ENCODE peak calls at places on chromosomes 1 and 21, in nine cellular contexts. V, W, K, N, B, S, Y, U and G are unnamed samples.

GRCh38 chr1:183966487-183966886 is 71.0 kb downstream of the COLGALT2 start:
- DNase-seq in V (no peak), W (no peak), K (no peak), N (no peak), B (no peak), S (no peak), Y (no peak), U (no peak), G (no peak)

GRCh38 chr1:148162363-148162762 is 10.3 kb upstream of the NBPF11 start:
- DNase-seq in V (no peak), W (no peak), K (no peak), N (no peak), B (no peak), S (no peak), Y (no peak), U (no peak), G (no peak)

GRCh38 chr1:192488058-192488457 is 87.5 kb upstream of the RGS1 start:
- DNase-seq in V (no peak), W (no peak), K (no peak), N (no peak), B (no peak), S (no peak), Y (no peak), U (no peak), G (no peak)

GRCh38 chr1:116334015-116334547 is 39.0 kb upstream of the ATP1A1 start:
- DNase-seq in V (no peak), W (no peak), K (no peak), N (no peak), B (no peak), S (no peak), Y (no peak), U (no peak), G (no peak)

GRCh38 chr1:7300893-7301292 is 470.2 kb upstream of the VAMP3 start:
- DNase-seq in V (no peak), W (no peak), K (no peak), N (no peak), B (no peak), S (no peak), Y (peak), U (no peak), G (no peak)

GRCh38 chr1:37954316-37954971 is 7.6 kb upstream of the INPP5B start:
- DNase-seq in V (peak), W (no peak), K (no peak), N (no peak), B (no peak), S (no peak), Y (no peak), U (no peak), G (no peak)

GRCh38 chr1:119622694-119623515 is 25.2 kb downstream of the ZNF697 start:
- DNase-seq in V (no peak), W (no peak), K (no peak), N (no peak), B (no peak), S (no peak), Y (no peak), U (no peak), G (no peak)

GRCh38 chr21:23496729-23497128 is 2110.6 kb downstream of the MRPL39 start:
- DNase-seq in V (no peak), W (no peak), K (peak), N (no peak), B (no peak), S (no peak), Y (no peak), U (no peak), G (no peak)

GRCh38 chr1:41020109-41020576 is 1.4 kb downstream of the SLFNL1 start:
- DNase-seq in V (no peak), W (no peak), K (no peak), N (no peak), B (no peak), S (no peak), Y (no peak), U (no peak), G (no peak)

GRCh38 chr1:245074232-245074747 is 80.5 kb upstream of the KIF26B start:
- DNase-seq in V (no peak), W (no peak), K (no peak), N (no peak), B (no peak), S (no peak), Y (no peak), U (no peak), G (no peak)

DNA sequence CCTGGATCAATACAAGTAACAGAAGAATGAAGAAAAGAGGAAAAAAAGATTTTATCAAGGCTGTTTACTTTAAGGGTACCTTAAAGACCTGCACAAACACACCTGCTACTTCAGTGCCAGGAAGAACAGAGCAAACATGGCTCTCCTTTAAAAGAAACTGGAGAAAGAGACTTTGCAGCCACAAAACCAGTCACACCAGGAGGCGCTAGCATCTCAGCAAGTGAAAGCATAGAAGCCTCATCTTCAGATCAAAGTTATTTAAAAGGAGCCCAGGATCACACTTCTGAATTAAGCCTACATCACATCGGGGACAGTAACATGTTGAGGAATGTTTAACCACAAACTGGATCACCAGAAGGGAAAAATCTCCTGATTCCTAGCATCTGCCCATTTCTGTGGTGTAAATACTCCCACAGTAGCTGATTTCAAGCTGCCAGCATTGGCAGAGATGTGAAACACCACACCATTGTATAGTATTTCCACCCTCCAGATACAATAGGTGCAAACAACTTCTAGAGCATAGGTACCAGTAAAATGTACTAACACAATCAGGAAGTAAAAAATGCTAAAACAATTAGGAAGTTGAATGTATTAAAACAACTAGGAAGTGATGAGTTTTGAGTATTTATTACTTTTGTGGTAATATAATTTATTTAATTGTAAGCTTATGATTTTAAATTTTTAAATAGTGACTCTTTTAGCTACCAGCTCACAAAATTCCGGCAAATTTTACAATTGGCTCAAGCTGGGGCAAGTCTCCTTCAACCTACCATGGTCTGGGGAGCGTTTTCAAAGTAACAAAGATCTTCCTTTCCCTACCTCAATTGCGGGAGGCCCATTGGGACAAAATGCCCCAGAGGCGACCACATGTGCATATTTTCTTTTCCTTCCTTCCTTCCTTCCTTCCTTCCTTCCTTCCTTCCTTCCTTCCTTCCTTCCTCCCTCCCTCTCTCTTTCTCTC is 105.3 kb upstream of the CLDN14 start:
- DNase-seq in V (no peak), W (no peak), K (peak), N (no peak), B (peak), S (no peak), Y (no peak), U (no peak), G (no peak)
- TF ChIP-seq CTCF in V (no peak), W (no peak), K (no peak), N (no peak), B (no peak), S (no peak), Y (peak), U (no peak), G (no peak)

DNA sequence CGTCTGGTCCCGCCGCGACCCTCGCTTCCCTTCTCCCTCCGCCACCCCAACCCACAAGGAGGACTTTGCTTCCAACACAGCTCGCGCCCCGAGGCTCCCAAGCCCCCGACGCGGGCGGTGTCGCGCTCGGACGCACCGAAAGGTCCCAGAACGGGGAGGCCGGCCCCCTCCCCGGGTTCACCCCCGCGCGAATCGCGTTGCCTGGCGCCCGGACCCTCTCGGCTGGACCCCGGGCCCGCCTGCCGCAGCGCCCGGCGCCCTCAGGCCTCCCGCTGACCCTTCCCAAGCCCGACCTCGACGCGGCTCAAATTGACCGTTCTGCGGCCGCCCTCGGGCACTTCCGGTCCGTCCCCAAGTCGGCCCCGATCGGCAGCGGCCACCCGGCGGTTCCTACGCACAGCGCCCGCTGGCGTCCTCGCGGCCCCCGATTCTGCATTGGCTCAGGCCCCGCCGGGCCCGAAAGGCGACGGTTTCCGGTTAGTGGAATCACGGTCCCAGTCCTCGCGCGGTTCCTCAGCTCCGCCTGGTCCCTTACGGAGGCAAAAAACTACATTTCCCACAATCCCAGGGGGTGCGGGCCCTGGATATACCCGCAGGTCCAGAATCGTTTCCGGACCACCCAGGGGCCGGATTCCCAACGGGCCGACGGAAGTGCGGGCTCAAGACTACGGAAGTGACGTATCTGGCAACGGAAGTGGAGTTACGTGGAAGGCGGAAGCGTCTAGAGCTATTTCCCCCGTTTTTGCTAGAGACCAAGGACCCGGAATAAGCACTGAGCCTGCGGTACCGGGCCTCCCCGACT is at the start of gene AURKAIP1:
- DNase-seq in V (peak), W (peak), K (peak), N (peak), B (peak), S (peak), Y (peak), U (peak), G (peak)
- TF ChIP-seq CTCF in V (no peak), W (no peak), K (peak), N (peak), B (peak), S (no peak), Y (peak), U (peak), G (no peak)

DNA sequence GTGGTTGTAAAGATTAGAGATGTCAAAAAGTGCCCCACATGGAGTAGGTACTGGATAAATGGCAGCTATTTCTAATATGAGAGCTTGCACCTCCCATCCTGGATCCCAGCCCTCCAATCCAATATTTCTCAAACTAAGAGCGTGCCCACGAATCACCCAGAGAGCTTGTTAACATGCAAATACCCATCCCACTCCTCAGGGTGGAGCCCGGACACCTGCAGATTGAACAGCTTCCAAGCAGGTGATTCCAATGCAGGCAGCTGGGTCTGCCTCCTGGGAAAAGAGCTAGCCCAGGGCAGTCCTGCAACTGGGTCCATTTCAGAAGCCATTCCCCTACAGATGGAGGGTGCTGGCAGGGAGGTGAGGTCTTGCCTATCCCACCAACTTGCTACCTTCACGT is 33.0 kb downstream of the LRRN2 start:
- DNase-seq in V (no peak), W (no peak), K (no peak), N (no peak), B (no peak), S (no peak), Y (no peak), U (no peak), G (no peak)
- TF ChIP-seq CTCF in V (no peak), W (no peak), K (no peak), N (no peak), B (no peak), S (no peak), Y (no peak), U (no peak), G (no peak)

GRCh38 chr1:2212167-2212541 is 16.0 kb upstream of the SKI start:
- DNase-seq in V (no peak), W (no peak), K (no peak), N (no peak), B (no peak), S (no peak), Y (no peak), U (no peak), G (no peak)

GRCh38 chr1:2214541-2215241 is 13.4 kb upstream of the SKI start:
- DNase-seq in V (no peak), W (peak), K (no peak), N (peak), B (no peak), S (no peak), Y (no peak), U (no peak), G (no peak)

GRCh38 chr1:2213576-2214505 is 14.3 kb upstream of the SKI start:
- DNase-seq in V (no peak), W (peak), K (no peak), N (peak), B (no peak), S (no peak), Y (no peak), U (no peak), G (no peak)

GRCh38 chr1:2210786-2211185 is 16.2 kb upstream of the FAAP20 start:
- DNase-seq in V (no peak), W (peak), K (no peak), N (no peak), B (no peak), S (no peak), Y (no peak), U (no peak), G (no peak)

GRCh38 chr1:2212542-2213491 is 15.3 kb upstream of the SKI start:
- DNase-seq in V (peak), W (peak), K (no peak), N (peak), B (peak), S (no peak), Y (no peak), U (peak), G (peak)
- TF ChIP-seq CTCF in V (no peak), W (peak), K (no peak), N (peak), B (peak), S (no peak), Y (peak), U (peak), G (no peak)

GRCh38 chr1:9112961-9113880 is 15.7 kb downstream of the GPR157 start:
- DNase-seq in V (no peak), W (no peak), K (no peak), N (no peak), B (no peak), S (no peak), Y (peak), U (no peak), G (no peak)
- TF ChIP-seq CTCF in V (no peak), W (no peak), K (no peak), N (no peak), B (no peak), S (no peak), Y (no peak), U (no peak), G (no peak)

DNA sequence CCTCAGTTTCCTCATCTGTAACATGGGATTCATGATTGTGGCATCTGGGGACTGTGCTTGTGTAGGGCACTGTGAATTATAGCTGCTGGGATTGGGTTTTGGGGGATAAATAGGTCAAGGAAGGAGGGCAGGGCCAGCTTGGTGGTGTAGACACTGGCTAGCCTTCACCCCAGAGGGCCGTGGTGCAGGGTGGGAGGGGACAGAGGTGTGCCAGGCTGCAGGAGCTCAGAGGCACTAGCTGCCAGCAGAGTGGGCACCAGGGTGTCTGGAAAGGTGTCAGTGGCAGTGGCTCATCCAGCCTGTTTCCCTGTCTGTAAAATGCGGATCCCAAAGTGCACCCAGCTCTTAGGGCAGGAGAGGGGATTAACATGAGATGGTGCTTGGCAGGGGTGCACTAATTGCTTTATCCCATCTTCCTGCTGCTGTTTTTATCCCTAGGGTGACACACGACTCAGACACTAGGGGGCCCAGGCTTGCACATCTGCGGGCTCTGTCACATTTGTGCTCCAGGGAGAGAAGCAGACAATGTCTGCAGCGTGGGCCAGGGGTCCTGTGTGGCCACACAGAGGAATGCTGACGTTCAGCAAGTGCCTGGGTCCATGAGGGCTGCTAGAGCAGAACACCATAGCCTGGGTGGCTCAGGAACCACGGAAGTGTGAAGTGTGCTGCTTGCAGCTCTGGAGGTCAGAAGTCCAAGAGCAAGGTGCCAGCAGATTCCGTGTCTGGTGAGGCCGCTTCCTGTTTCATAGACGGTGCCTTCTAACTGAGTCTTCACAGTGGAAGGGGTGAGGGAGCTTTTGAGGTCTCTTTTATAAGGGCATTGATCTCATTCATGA is 19.3 kb downstream of the OBSCN start:
- DNase-seq in V (no peak), W (no peak), K (no peak), N (no peak), B (no peak), S (no peak), Y (no peak), U (no peak), G (no peak)
- TF ChIP-seq CTCF in V (no peak), W (no peak), K (peak), N (no peak), B (no peak), S (no peak), Y (peak), U (no peak), G (peak)

GRCh38 chr1:226939439-226940028 is 560 bp upstream of the COQ8A start:
- DNase-seq in V (no peak), W (peak), K (no peak), N (peak), B (no peak), S (no peak), Y (peak), U (peak), G (peak)
- TF ChIP-seq CTCF in V (no peak), W (no peak), K (no peak), N (no peak), B (no peak), S (no peak), Y (no peak), U (no peak), G (no peak)

GRCh38 chr1:156492013-156492590 is 8.5 kb downstream of the MEF2D start:
- DNase-seq in V (no peak), W (no peak), K (peak), N (no peak), B (no peak), S (no peak), Y (no peak), U (no peak), G (no peak)
- TF ChIP-seq CTCF in V (no peak), W (no peak), K (no peak), N (no peak), B (no peak), S (no peak), Y (no peak), U (no peak), G (no peak)

GRCh38 chr1:205924436-205924742 is 18.9 kb downstream of the SLC26A9 start:
- DNase-seq in V (no peak), W (no peak), K (no peak), N (no peak), B (no peak), S (no peak), Y (no peak), U (no peak), G (no peak)

GRCh38 chr1:205921559-205921887 is 21.7 kb downstream of the SLC26A9 start:
- DNase-seq in V (no peak), W (no peak), K (no peak), N (no peak), B (no peak), S (no peak), Y (no peak), U (peak), G (no peak)

GRCh38 chr1:205923663-205924435 is 19.4 kb downstream of the SLC26A9 start:
- DNase-seq in V (no peak), W (no peak), K (no peak), N (peak), B (no peak), S (no peak), Y (no peak), U (peak), G (no peak)

GRCh38 chr1:205922314-205922713 is 20.9 kb downstream of the SLC26A9 start:
- DNase-seq in V (no peak), W (no peak), K (no peak), N (no peak), B (no peak), S (no peak), Y (no peak), U (peak), G (no peak)

DNA sequence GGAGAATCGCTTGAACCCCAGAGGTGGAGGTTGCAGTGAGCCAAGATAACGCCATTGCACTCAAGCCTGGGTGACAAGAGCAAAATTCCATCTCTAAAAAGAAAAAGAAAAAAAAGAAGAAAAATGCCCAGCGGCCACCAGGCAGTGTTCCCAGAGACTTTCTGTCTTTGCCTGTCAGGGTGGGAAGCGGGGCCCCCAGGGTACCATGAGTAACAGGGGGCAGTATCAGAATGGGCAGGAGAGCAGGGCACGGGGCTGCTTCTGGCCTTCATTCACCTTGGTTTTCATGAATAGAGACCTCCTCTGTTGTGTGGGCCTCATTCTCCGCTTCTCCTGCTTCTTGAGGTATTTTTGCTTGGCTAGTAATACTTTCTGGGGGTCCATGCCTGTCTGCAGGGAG is 20.4 kb downstream of the SLC26A9 start:
- DNase-seq in V (no peak), W (no peak), K (no peak), N (no peak), B (no peak), S (no peak), Y (no peak), U (peak), G (no peak)
- TF ChIP-seq CTCF in V (no peak), W (no peak), K (no peak), N (no peak), B (no peak), S (no peak), Y (no peak), U (no peak), G (no peak)

GRCh38 chr1:54052934-54053744 is at the start of the genes TCEANC2 and TMEM59:
- DNase-seq in V (peak), W (peak), K (peak), N (peak), B (peak), S (peak), Y (peak), U (peak), G (peak)
- TF ChIP-seq CTCF in V (no peak), W (no peak), K (no peak), N (no peak), B (no peak), S (no peak), Y (no peak), U (peak), G (no peak)